ENCODE peak calls at places on chromosomes 6 and 20, in seven cellular contexts. U is BE2C; N is CD8-positive, alpha-beta memory T cell; O is SK-N-MC; H is ovary; D is CD4-positive, CD25-positive, alpha-beta regulatory T cell; E is right lobe of liver. F is an unnamed sample.
A peak's percentile ranks its signal among the peaks of the same experiment; 100 is the strongest.

GRCh38 chr6:105892577-105893262 is 193.4 kb upstream of the PRDM1 start:
- DNase-seq in O (no peak), U (no peak), H (no peak), N (no peak), E (no peak), D (no peak), F (no peak)

GRCh38 chr6:36577298-36577697 is 16.9 kb upstream of the SRSF3 start:
- DNase-seq in U (no peak), D (no peak), E (no peak), N (no peak), O (no peak), H (no peak), F (no peak)

GRCh38 chr6:44020664-44021425 is 106.4 kb downstream of the MRPL14 start:
- DNase-seq in N (no peak), O (no peak), U (no peak), E (no peak), H (no peak), D (no peak), F (peak; percentile 3)

GRCh38 chr6:119148102-119148824 is 69.8 kb upstream of the FAM184A start:
- DNase-seq in O (peak; percentile 45), H (no peak), D (no peak), N (no peak), U (peak; percentile 54), E (no peak), F (peak; percentile 21)

GRCh38 chr6:140415266-140415665 is 1040.8 kb upstream of the CITED2 start:
- DNase-seq in D (no peak), U (no peak), H (no peak), O (no peak), E (no peak), N (no peak), F (no peak)

GRCh38 chr6:133809406-133809805 is 79.5 kb upstream of the TCF21 start:
- DNase-seq in U (no peak), O (no peak), D (no peak), E (no peak), H (no peak), N (no peak), F (no peak)

GRCh38 chr6:56072856-56073255 is 174.5 kb downstream of the COL21A1 start:
- DNase-seq in N (no peak), E (no peak), H (no peak), O (no peak), U (no peak), D (no peak), F (no peak)

GRCh38 chr20:460707-461106 is 1.6 kb downstream of the TBC1D20 start:
- DNase-seq in E (peak; percentile 55), O (no peak), N (no peak), H (no peak), U (no peak), D (no peak), F (no peak)

GRCh38 chr6:123715243-123715863 is 78.6 kb upstream of the TRDN start:
- DNase-seq in O (peak; percentile 18), D (no peak), E (no peak), N (no peak), H (no peak), U (peak; percentile 17), F (peak; percentile 22)

GRCh38 chr6:129138739-129139405 is 255.9 kb downstream of the LAMA2 start:
- DNase-seq in U (no peak), N (no peak), H (no peak), E (no peak), O (no peak), D (no peak), F (no peak)

GRCh38 chr6:28693751-28694443 is 168.2 kb downstream of the GPX5 start:
- DNase-seq in O (no peak), E (no peak), U (no peak), N (no peak), H (no peak), D (no peak), F (peak; percentile 46)
- H3K4me3 ChIP-seq in O (no peak overlapping the region), E (no peak overlapping the region), U (no peak overlapping the region), N (no peak overlapping the region), H (no peak overlapping the region), D (no peak overlapping the region), F (no peak overlapping the region)

GRCh38 chr6:13273202-13273930 is 55.0 kb downstream of the TBC1D7 start:
- DNase-seq in U (no peak), H (no peak), E (no peak), N (no peak), D (no peak), O (no peak), F (no peak)

GRCh38 chr6:13273931-13274706 is 54.2 kb downstream of the TBC1D7 start:
- DNase-seq in D (peak; percentile 24), N (peak; percentile 40), H (no peak), U (no peak), O (no peak), E (peak; percentile 57), F (no peak)

GRCh38 chr6:13274707-13275434 is 53.5 kb downstream of the TBC1D7 start:
- DNase-seq in N (no peak), D (no peak), H (no peak), O (no peak), U (no peak), E (no peak), F (no peak)

GRCh38 chr6:13275435-13275989 is 52.8 kb downstream of the TBC1D7 start:
- DNase-seq in O (no peak), N (no peak), E (no peak), U (no peak), D (no peak), H (no peak), F (no peak)

DNA sequence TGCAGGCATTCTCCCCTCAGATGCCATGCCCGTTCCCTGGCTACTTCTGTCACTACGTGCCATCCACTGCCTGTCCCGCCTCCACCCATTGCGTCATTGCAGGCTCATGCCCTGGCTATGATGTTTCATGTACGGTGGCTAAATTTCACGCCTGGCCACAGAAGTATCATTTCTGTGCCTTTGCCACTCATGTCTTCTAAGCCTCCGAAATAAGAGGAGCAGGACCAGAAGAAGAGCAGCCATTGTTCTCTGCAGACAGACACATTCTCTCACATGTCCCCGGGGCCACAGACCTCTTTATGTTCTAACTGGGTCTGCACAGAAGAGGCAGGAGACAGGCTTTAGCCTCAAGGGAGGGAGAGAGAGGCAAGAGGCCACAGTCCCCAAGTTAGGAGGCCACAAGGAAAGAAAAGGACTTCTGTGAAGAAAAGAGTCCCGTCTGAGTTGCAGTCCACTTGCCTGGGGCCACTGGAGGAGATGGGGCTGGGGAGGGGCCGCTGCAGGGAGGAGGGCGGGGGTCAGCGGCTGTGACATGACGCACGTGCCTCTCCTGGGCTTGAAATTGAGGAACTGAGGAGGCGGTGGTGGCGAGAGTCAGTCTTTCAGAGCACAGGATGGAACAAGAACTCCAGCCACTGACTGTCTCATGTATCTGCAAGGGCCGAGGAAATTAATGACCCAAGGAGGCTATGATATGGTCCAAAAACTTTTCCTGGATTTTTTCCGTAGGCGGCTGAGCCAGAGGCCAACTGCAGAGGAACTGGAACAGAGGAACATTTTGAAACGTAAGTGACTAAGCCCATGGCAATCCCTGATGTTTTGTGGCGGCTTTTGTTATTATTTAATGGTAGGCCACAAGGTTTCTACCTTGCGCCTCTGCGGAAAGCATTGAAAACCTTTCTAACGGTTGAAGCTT is 55.9 kb downstream of the TBC1D7 start:
- DNase-seq in N (no peak), E (peak; percentile 67), U (no peak), H (no peak), O (no peak), D (no peak), F (no peak)
- H3K4me3 ChIP-seq in N (no peak overlapping the region), E (no peak overlapping the region), U (no peak overlapping the region), H (no peak overlapping the region), O (no peak overlapping the region), D (no peak overlapping the region), F (no peak overlapping the region)

DNA sequence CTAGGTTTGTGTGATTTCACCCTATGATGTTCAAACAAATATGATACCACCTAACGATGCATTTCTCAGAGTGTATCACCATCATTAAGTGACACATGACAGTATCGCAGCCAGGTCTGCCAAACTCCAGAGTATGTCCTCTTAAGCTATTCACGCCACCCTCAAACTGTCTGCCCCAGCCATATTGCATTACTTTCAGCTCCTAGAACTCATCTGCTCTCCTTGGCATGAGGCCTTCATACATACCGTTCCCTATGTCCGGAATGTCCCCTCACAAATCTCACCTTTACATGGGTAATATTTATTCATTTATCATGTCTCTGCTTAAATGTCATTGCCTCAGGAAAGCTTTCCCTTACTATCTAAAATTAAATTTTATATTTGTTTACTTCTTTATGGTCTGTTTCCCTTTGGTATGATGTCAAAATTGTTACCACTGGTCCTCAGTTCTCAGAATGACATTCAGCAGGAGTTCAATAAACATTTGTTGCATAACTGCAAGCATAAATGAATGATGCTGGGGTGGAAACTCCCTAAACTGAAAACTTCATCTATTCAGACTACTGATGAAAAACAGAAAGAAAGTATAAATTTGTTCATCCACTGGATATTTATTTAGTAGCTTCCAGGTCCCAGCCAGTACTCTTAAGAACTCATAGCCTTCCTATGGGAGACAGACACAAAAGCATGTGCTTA is 3.2 kb downstream of the SESN1 start:
- DNase-seq in O (no peak), H (no peak), E (no peak), N (no peak), U (no peak), D (no peak), F (no peak)
- H3K4me3 ChIP-seq in O (peak overlapping the region; percentile 96), H (peak overlapping the region; percentile 80), E (no peak overlapping the region), N (peak overlapping the region; percentile 3), U (no peak overlapping the region), D (peak overlapping the region; percentile 97), F (no peak overlapping the region)

GRCh38 chr20:32841174-32841573 is 17.5 kb upstream of the EFCAB8 start:
- DNase-seq in E (no peak), N (no peak), U (no peak), D (no peak), O (no peak), H (no peak), F (no peak)

GRCh38 chr20:32834972-32835371 is 15.2 kb downstream of the MAPRE1 start:
- DNase-seq in E (no peak), D (no peak), H (no peak), O (no peak), U (no peak), N (no peak), F (no peak)

GRCh38 chr20:32839982-32840285 is 18.8 kb upstream of the EFCAB8 start:
- DNase-seq in D (no peak), H (no peak), E (no peak), N (no peak), O (no peak), U (peak; percentile 64), F (no peak)

GRCh38 chr20:32839227-32839981 is 19.3 kb upstream of the EFCAB8 start:
- DNase-seq in N (no peak), U (no peak), O (no peak), D (no peak), E (no peak), H (no peak), F (no peak)

GRCh38 chr20:32837157-32837556 is 17.4 kb downstream of the MAPRE1 start:
- DNase-seq in H (no peak), N (no peak), E (no peak), O (no peak), U (no peak), D (no peak), F (no peak)
- H3K4me3 ChIP-seq in H (no peak overlapping the region), N (no peak overlapping the region), E (no peak overlapping the region), O (no peak overlapping the region), U (no peak overlapping the region), D (no peak overlapping the region), F (no peak overlapping the region)

GRCh38 chr20:38260378-38261053 is at the start of gene KIAA1755:
- DNase-seq in H (peak; percentile 67), N (no peak), O (no peak), D (no peak), E (no peak), U (no peak), F (peak; percentile 42)
- H3K4me3 ChIP-seq in H (peak within 1 kb of the TSS; percentile 46), N (no peak within 1 kb of the TSS), O (no peak within 1 kb of the TSS), D (no peak within 1 kb of the TSS), E (peak within 1 kb of the TSS; percentile 16), U (no peak within 1 kb of the TSS), F (peak within 1 kb of the TSS; percentile 61)

F was measured in WERI-Rb-1.